ENCODE peak calls at places on chromosomes 3 and 15, in five cellular contexts. O is ascending aorta, F is heart right ventricle, V is bronchial epithelial cell, M is gastrocnemius medialis. C is an unnamed sample.

GRCh38 chr15:63048986-63049665 is 6.6 kb downstream of the TPM1 start:
- DNase-seq in O (no peak), F (peak; percentile 57), V (peak; percentile 46), M (no peak), C (peak; percentile 21)

GRCh38 chr3:21795152-21795837 is 44.3 kb upstream of the ZNF385D start:
- DNase-seq in O (peak; percentile 65), F (peak; percentile 70), V (no peak), M (peak; percentile 23), C (no peak)

GRCh38 chr15:50977157-50977556 is 68.7 kb downstream of the AP4E1 start:
- DNase-seq in O (no peak), F (no peak), V (no peak), M (no peak), C (no peak)

GRCh38 chr3:127426444-127427168 is 138.8 kb upstream of the PRR20G start:
- DNase-seq in O (peak; percentile 41), F (no peak), V (no peak), M (no peak), C (peak; percentile 45)

GRCh38 chr3:149641011-149641728 is 16.7 kb downstream of the WWTR1 start:
- DNase-seq in O (no peak), F (no peak), V (no peak), M (no peak), C (no peak)

GRCh38 chr15:88701561-88702095 is 62.8 kb downstream of the ISG20 start:
- DNase-seq in O (no peak), F (no peak), V (no peak), M (no peak), C (no peak)

GRCh38 chr3:57959407-57960173 is 48.6 kb upstream of the FLNB start:
- DNase-seq in O (peak; percentile 77), F (no peak), V (peak; percentile 86), M (no peak), C (no peak)

GRCh38 chr3:46849686-46850467 is 13.4 kb downstream of the MYL3 start:
- DNase-seq in O (peak; percentile 37), F (no peak), V (no peak), M (no peak), C (no peak)

GRCh38 chr3:173732237-173732636 is 334.7 kb downstream of the NLGN1 start:
- DNase-seq in O (no peak), F (no peak), V (no peak), M (no peak), C (peak; percentile 1)

GRCh38 chr3:72446406-72447058 is 401.7 kb downstream of the SHQ1 start:
- DNase-seq in O (no peak), F (no peak), V (peak; percentile 43), M (no peak), C (peak; percentile 41)

GRCh38 chr3:189529889-189530288 is 101.3 kb upstream of the TP63 start:
- DNase-seq in O (no peak), F (no peak), V (no peak), M (no peak), C (no peak)

GRCh38 chr3:61666615-61667320 is 105.4 kb downstream of the PTPRG start:
- DNase-seq in O (no peak), F (no peak), V (no peak), M (no peak), C (no peak)

GRCh38 chr3:61668317-61668864 is 107.0 kb downstream of the PTPRG start:
- DNase-seq in O (no peak), F (no peak), V (no peak), M (no peak), C (no peak)

GRCh38 chr3:61669203-61669602 is 107.8 kb downstream of the PTPRG start:
- DNase-seq in O (no peak), F (no peak), V (no peak), M (no peak), C (no peak)

GRCh38 chr3:61666032-61666431 is 104.7 kb downstream of the PTPRG start:
- DNase-seq in O (no peak), F (no peak), V (no peak), M (no peak), C (no peak)

DNA sequence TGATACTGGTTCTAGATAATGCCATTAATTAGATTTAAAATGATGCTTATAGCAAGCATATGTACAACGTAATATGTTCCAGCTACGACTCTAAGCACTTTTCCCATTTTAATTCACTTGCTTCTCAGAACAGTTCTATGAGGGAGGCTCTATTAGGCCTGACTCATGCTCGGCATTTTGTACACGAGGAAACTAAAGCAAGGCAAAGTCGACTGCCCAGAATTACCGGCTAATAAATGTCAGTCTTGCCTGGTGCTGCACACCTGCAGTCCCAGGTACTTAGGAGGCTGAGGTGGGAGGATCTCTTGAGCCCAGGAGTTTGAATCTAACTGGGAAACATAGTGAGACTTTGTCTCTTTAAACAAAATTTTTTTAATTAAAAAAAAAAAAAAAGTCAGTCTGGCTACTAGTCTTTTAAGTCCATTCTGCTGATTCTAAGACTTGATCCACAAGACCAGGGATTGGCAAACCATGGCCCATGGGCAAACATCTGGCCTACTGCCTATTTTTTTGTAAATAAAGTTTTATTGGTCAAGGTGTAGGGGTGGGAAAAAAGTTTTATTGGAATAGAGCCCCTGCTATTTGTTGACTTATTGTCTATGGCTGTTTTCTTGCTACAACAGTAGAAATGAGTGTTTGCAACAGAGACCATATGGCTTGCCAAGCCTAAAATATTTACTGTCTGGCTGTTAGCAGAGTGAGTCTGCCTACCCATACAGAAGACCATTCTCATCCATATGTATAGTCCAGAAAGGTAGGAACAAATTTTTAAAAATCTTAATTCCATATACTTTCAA is 106.2 kb downstream of the PTPRG start:
- DNase-seq in O (no peak), F (no peak), V (no peak), M (no peak), C (no peak)
- TF ChIP-seq CTCF in O (no peak), F (no peak), V (no peak), M (no peak), C (no peak)

GRCh38 chr15:82809308-82810060 is at the start of gene WHAMM:
- DNase-seq in O (peak; percentile 99), F (peak; percentile 98), V (peak; percentile 98), M (peak; percentile 100), C (peak; percentile 85)
- TF ChIP-seq CTCF in O (peak; percentile 8), F (peak; percentile 42), V (peak; percentile 6), M (no peak), C (no peak)

DNA sequence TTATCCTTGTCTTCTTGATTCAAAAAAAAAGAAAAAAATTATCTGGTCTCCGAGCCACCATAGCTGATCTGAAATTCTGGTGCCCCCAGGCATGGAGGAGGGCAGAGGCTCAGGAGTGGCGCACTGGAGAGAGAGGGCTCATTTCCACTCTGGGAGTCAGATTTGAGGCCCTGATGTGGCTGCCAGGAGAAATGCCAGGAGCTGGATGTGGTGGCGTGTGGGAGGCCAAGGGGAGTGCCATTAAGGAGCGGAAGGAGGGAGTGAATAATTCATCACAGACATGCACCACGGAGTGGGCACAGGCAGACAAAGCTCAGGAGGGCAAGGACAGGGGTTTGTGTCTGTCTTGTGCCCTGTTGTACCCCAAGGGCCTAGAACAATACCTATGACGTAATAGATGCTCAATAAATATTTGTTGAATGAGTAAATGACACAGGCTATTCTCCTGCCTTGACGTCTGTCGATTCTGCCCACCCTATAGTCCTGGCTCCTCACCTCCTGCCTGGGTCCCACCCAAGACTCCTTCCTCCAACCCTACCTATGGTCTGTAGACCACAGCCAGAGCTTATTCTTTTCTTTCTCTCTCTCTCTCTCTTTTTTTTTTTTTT is 12.0 kb upstream of the GRIP2 start:
- DNase-seq in O (no peak), F (no peak), V (no peak), M (no peak), C (no peak)
- TF ChIP-seq CTCF in O (no peak), F (no peak), V (no peak), M (no peak), C (no peak)

GRCh38 chr3:134839990-134840389 is 44.9 kb downstream of the EPHB1 start:
- DNase-seq in O (peak; percentile 53), F (peak; percentile 18), V (no peak), M (no peak), C (no peak)

GRCh38 chr3:134836921-134837320 is 41.9 kb downstream of the EPHB1 start:
- DNase-seq in O (no peak), F (no peak), V (no peak), M (no peak), C (no peak)

GRCh38 chr3:134840459-134840858 is 45.4 kb downstream of the EPHB1 start:
- DNase-seq in O (no peak), F (no peak), V (no peak), M (no peak), C (no peak)

GRCh38 chr3:134839422-134839821 is 44.4 kb downstream of the EPHB1 start:
- DNase-seq in O (peak; percentile 41), F (no peak), V (no peak), M (no peak), C (no peak)

GRCh38 chr3:134838599-134838998 is 43.5 kb downstream of the EPHB1 start:
- DNase-seq in O (peak; percentile 8), F (no peak), V (no peak), M (no peak), C (no peak)
- TF ChIP-seq CTCF in O (no peak), F (no peak), V (peak; percentile 7), M (no peak), C (peak; percentile 62)

GRCh38 chr3:194840661-194841514 is 155.2 kb downstream of the FAM43A start:
- DNase-seq in O (no peak), F (no peak), V (peak; percentile 12), M (no peak), C (no peak)

GRCh38 chr3:194843543-194843942 is 157.9 kb downstream of the FAM43A start:
- DNase-seq in O (no peak), F (no peak), V (no peak), M (no peak), C (no peak)

GRCh38 chr3:194838236-194838635 is 152.6 kb downstream of the FAM43A start:
- DNase-seq in O (no peak), F (no peak), V (no peak), M (no peak), C (no peak)

GRCh38 chr3:194844046-194844445 is 158.4 kb downstream of the FAM43A start:
- DNase-seq in O (no peak), F (no peak), V (no peak), M (no peak), C (no peak)

DNA sequence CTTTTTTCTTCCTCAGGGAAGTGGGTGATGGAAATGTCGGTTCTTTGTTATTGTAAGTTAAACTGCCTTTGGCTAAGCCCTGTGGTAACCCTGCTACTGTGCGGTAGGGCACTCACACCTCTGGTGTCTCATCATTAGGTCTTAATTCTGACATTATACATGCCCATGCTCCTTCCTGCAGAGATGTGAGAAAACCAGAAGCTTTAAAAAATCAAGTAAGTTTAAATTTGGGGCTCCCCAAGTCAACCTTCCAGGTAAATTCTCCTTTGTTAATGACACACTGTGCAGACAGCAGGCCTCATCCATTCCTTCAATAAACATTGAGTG is 155.8 kb downstream of the FAM43A start:
- DNase-seq in O (no peak), F (no peak), V (no peak), M (no peak), C (no peak)
- TF ChIP-seq CTCF in O (no peak), F (no peak), V (no peak), M (no peak), C (no peak)

DNA sequence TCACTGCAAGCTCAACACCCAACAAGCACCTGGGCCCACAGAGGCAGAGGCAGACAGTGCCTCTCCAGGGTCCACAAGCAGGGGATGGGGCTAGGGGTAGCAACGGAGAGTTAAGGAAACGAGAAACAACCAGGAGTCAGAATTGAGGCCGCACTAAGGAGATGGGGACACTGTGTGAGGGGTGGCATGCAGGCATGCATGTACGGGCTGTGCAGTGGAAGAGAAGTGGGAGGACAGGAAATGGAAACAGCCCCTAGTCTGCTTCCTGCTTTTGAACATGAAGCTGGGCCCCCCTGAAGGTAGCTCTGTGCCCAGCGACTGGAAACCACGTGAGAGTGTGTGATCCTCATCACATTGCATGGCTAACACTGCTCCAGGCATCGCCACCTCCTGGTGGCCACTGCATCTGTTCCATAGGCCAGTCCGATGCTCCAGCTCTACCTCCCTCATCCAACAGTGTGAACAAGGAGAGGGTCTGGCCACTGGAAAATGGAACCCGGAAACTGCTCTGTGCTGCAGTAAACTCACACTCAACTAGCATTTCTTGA is 44.0 kb downstream of the XXYLT1 start:
- DNase-seq in O (no peak), F (no peak), V (no peak), M (no peak), C (no peak)
- TF ChIP-seq CTCF in O (no peak), F (peak; percentile 45), V (peak; percentile 59), M (no peak), C (peak; percentile 28)

C was measured in neural crest cell.